ENCODE peak calls at places on chromosomes 13 and 19, in seven cellular contexts. Z, H, K, A, V, J and W are unnamed samples.

GRCh38 chr13:94305463-94305862 is 174.0 kb downstream of the DCT start:
- DNase-seq in Z (no peak), H (no peak), K (peak; percentile 70), A (peak; percentile 67), V (no peak), J (no peak), W (peak; percentile 34)

GRCh38 chr13:24747248-24748151 is 16.5 kb upstream of the RNF17 start:
- DNase-seq in Z (no peak), H (no peak), K (peak; percentile 2), A (peak; percentile 12), V (peak; percentile 86), J (no peak), W (no peak)

GRCh38 chr19:10892256-10892655 is 20.9 kb downstream of the CARM1 start:
- DNase-seq in Z (no peak), H (no peak), K (no peak), A (no peak), V (no peak), J (no peak), W (no peak)

GRCh38 chr13:42214445-42214844 is 57.5 kb upstream of the AKAP11 start:
- DNase-seq in Z (no peak), H (no peak), K (no peak), A (no peak), V (no peak), J (no peak), W (no peak)

GRCh38 chr13:98199480-98199879 is 22.4 kb upstream of the RNF113B start:
- DNase-seq in Z (no peak), H (no peak), K (no peak), A (no peak), V (no peak), J (no peak), W (no peak)

GRCh38 chr13:102799544-102800144 is 725 bp downstream of the BIVM start:
- DNase-seq in Z (no peak), H (peak; percentile 75), K (peak; percentile 30), A (no peak), V (peak; percentile 91), J (no peak), W (no peak)

GRCh38 chr19:29967623-29968022 is 25.6 kb downstream of the URI1 start:
- DNase-seq in Z (no peak), H (no peak), K (peak; percentile 53), A (no peak), V (no peak), J (no peak), W (peak; percentile 26)

GRCh38 chr13:99686157-99686572 is 184.9 kb downstream of the TM9SF2 start:
- DNase-seq in Z (no peak), H (peak; percentile 66), K (peak; percentile 4), A (no peak), V (no peak), J (peak; percentile 67), W (no peak)

DNA sequence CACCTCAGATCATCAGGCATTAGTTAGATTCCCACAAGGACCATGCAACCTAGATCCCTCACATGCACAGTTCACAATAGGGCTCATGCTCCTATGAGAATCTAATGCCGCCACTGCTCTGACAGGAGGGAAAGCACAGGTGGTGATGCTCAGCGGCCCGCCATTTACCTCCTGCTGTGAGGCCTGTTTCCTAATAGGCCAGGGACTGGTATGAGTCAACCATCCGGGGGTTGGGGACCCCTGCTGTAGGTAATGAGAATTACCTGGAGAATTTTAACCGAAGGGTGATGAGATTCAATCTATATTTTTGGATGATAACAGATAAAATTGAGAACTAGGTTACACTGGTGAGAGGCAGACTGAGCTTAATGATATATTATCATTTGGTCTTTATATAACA is 101.4 kb downstream of the LACC1 start:
- DNase-seq in Z (no peak), H (peak; percentile 11), K (no peak), A (no peak), V (no peak), J (no peak), W (no peak)
- TF ChIP-seq CTCF in Z (no peak), H (no peak), K (no peak), A (no peak), V (no peak), J (no peak), W (no peak)

GRCh38 chr19:50205681-50206138 is 2.3 kb downstream of the MYH14 start:
- DNase-seq in Z (no peak), H (no peak), K (no peak), A (no peak), V (peak; percentile 54), J (no peak), W (peak; percentile 23)

GRCh38 chr19:50204081-50204428 is 633 bp downstream of the MYH14 start:
- DNase-seq in Z (no peak), H (no peak), K (no peak), A (no peak), V (no peak), J (no peak), W (no peak)

GRCh38 chr19:50203281-50204080 is at the start of gene MYH14:
- DNase-seq in Z (no peak), H (peak; percentile 82), K (no peak), A (peak; percentile 39), V (peak; percentile 95), J (peak; percentile 77), W (peak; percentile 75)

GRCh38 chr19:50206191-50206590 is 2.8 kb downstream of the MYH14 start:
- DNase-seq in Z (no peak), H (no peak), K (no peak), A (no peak), V (no peak), J (no peak), W (no peak)

DNA sequence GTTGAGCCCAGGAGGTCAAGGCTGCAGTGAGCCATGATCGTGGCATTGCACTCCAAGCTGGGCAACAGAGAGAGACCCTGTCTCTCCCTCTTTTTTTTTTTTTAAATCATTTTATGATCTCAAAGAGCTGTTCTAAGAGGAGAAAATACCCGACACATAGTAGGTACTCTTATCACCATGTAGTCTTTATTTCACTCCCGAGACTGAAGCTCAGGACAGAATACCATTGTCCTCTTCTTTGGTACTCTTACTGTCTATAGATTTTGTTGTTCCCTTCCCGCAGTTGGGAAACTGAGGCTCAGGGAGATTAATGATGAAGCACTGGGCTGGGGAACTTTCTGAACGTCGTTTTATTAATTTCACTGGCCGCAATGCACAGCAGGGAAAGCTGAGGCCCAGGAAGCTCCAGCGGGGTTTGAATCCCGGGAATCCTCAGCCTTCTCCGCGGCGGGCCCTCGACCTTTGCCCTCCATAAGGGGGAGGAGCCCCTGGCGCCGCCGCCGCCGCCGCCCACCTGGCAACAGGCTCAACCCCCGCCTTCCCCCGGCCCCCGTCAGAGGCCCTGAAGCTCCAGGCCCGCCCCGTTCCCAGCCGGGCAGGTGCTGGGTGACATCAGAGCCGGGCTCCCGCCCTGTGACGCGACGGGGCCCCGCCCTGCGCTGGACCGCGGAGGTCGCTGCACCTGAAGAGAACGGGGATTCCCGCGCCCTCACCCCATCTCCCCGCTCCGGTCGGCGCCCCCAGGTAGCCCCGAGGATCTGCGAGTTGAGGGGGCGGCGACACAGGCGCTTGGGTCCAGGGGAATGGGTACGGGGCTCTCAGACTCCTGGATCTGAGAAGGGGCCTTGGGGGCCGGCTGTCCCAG is 1.6 kb downstream of the MYH14 start:
- DNase-seq in Z (no peak), H (peak; percentile 33), K (no peak), A (no peak), V (peak; percentile 95), J (no peak), W (peak; percentile 4)
- H3K4me3 ChIP-seq in Z (no peak overlapping the region), H (no peak overlapping the region), K (no peak overlapping the region), A (no peak overlapping the region), V (no peak overlapping the region), J (peak overlapping the region; percentile 32), W (peak overlapping the region; percentile 57)

GRCh38 chr19:40397568-40397906 is 7.6 kb upstream of the HIPK4 start:
- DNase-seq in Z (no peak), H (no peak), K (no peak), A (no peak), V (peak; percentile 82), J (no peak), W (no peak)

GRCh38 chr19:40400521-40400920 is 10.5 kb upstream of the HIPK4 start:
- DNase-seq in Z (no peak), H (no peak), K (peak; percentile 48), A (no peak), V (no peak), J (no peak), W (no peak)

GRCh38 chr19:40407714-40408600 is 5.2 kb downstream of the PRX start:
- DNase-seq in Z (no peak), H (no peak), K (no peak), A (no peak), V (peak; percentile 72), J (no peak), W (no peak)

GRCh38 chr19:40398417-40399056 is 8.6 kb upstream of the HIPK4 start:
- DNase-seq in Z (no peak), H (peak; percentile 78), K (no peak), A (peak; percentile 25), V (peak; percentile 84), J (no peak), W (no peak)

DNA sequence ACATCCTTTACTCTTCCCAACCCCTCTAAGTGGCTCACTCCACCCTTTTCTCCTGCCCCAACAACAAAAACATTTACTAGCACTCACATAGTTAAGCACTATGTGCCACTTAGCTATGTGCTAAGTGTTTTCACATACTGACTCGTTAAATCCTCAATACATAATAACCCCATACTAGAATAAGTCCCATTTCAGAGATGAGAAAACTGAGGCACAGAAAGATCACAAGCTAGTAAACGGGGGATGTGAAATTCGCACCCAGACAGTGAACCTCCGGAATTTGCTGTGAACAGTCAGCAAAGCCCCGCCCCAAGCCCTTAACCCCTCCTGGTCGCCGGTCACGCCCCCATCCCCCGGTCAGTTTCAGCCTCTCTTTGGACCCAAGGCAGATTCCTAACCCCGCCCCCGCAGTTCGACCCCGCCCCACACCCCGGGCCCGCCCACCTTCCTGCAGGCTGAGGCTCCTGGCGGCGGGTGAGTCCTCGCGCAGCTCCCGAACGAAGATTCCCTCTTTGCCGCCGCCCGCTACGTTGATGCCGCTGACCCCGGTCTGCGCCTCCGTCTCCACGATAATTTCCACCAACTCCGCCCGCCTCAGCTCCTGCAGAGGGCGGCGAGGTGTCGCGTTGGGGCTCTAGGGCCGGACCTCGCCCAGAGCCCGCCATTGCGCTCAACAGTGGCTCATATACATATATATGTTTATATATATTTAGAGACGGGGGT is 9.8 kb downstream of the PRX start:
- DNase-seq in Z (peak; percentile 40), H (peak; percentile 98), K (peak; percentile 82), A (peak; percentile 90), V (peak; percentile 97), J (peak; percentile 91), W (peak; percentile 39)
- TF ChIP-seq CTCF in Z (no peak), H (no peak), K (no peak), A (no peak), V (no peak), J (no peak), W (no peak)

GRCh38 chr19:51025809-51026553 is 435 bp downstream of the KLK11 start:
- DNase-seq in Z (no peak), H (peak; percentile 14), K (no peak), A (no peak), V (no peak), J (no peak), W (no peak)

GRCh38 chr19:51027873-51028272 is 1.5 kb upstream of the KLK11 start:
- DNase-seq in Z (no peak), H (no peak), K (no peak), A (no peak), V (no peak), J (no peak), W (no peak)

GRCh38 chr19:51027126-51027806 is 850 bp upstream of the KLK11 start:
- DNase-seq in Z (no peak), H (peak; percentile 28), K (no peak), A (no peak), V (no peak), J (no peak), W (no peak)

GRCh38 chr19:51025401-51025800 is 1.0 kb downstream of the KLK11 start:
- DNase-seq in Z (no peak), H (peak; percentile 10), K (no peak), A (no peak), V (no peak), J (no peak), W (no peak)

DNA sequence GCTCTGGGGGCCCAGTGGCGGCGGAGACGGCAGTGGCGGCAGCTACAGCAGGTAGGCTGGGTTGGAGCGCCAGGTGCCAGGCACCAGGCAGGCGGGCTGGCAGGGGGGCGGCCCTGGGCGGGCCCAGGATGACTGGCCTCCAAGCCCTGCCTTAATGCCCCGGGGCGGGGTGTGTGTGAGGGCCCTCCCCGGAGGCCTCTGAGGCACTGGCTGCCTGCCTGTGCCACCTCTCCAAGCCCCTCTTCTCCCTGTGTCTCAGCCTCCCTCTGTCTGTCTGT is at the start of gene KLK11:
- DNase-seq in Z (no peak), H (no peak), K (no peak), A (no peak), V (peak; percentile 81), J (no peak), W (no peak)
- H3K4me3 ChIP-seq in Z (no peak within 1 kb of the TSS), H (no peak within 1 kb of the TSS), K (no peak within 1 kb of the TSS), A (no peak within 1 kb of the TSS), V (no peak within 1 kb of the TSS), J (no peak within 1 kb of the TSS), W (no peak within 1 kb of the TSS)